ENCODE peak calls at places on chromosomes 1 and 21, in four cellular contexts. A is activated CD8-positive, alpha-beta memory T cell treated with anti-CD3 and anti-CD28 coated beads, Interleukin-2, amount 50 U/mL, for 4 hours; F is AG04450; T is T1000. N is an unnamed sample.

GRCh38 chr1:36843027-36843426 is 191.3 kb downstream of the GRIK3 start:
- DNase-seq in A (no peak), F (no peak), T (no peak), N (no peak)

GRCh38 chr1:9400425-9401079 is 107.9 kb downstream of the SPSB1 start:
- DNase-seq in A (no peak), F (no peak), T (no peak), N (peak)

GRCh38 chr1:182588460-182589396 is at the start of gene RNASEL:
- DNase-seq in A (peak), F (peak), T (no peak), N (peak)

GRCh38 chr1:216054593-216054992 is 368.7 kb downstream of the USH2A start:
- DNase-seq in A (no peak), F (no peak), T (no peak), N (no peak)

GRCh38 chr1:107525146-107525545 is 384.3 kb downstream of the NTNG1 start:
- DNase-seq in A (no peak), F (no peak), T (no peak), N (no peak)

GRCh38 chr1:77438239-77438913 is 156.6 kb downstream of the AK5 start:
- DNase-seq in A (no peak), F (peak), T (no peak), N (peak)

GRCh38 chr1:206581571-206581981 is 30.7 kb downstream of the EIF2D start:
- DNase-seq in A (peak), F (no peak), T (no peak), N (no peak)

GRCh38 chr1:202397256-202397655 is 48.8 kb downstream of the PPP1R12B start:
- DNase-seq in A (no peak), F (no peak), T (no peak), N (no peak)

GRCh38 chr1:203077956-203078355 is 7.9 kb downstream of the MYOG start:
- DNase-seq in A (no peak), F (no peak), T (no peak), N (no peak)

GRCh38 chr1:218344814-218345672 is at the start of gene TGFB2:
- DNase-seq in A (no peak), F (no peak), T (no peak), N (peak)

GRCh38 chr1:110196917-110197782 is 13.0 kb upstream of the KCNC4 start:
- DNase-seq in A (peak), F (no peak), T (no peak), N (peak)

GRCh38 chr1:61210435-61211012 is 128.2 kb downstream of the NFIA start:
- DNase-seq in A (no peak), F (no peak), T (no peak), N (no peak)

GRCh38 chr1:226215239-226215638 is 8.2 kb upstream of the MIXL1 start:
- DNase-seq in A (no peak), F (no peak), T (no peak), N (no peak)

GRCh38 chr1:2202008-2202575 is 7.5 kb upstream of the FAAP20 start:
- DNase-seq in A (no peak), F (no peak), T (no peak), N (no peak)

GRCh38 chr1:75970631-75971030 is 38.4 kb upstream of the ASB17 start:
- DNase-seq in A (no peak), F (no peak), T (no peak), N (no peak)

GRCh38 chr21:36806103-36806502 is 107.2 kb downstream of the SIM2 start:
- DNase-seq in A (no peak), F (no peak), T (no peak), N (peak)

GRCh38 chr1:172781513-172782140 is 122.7 kb downstream of the FASLG start:
- DNase-seq in A (no peak), F (no peak), T (no peak), N (peak)

GRCh38 chr1:236888903-236889302 is 93.8 kb downstream of the MTR start:
- DNase-seq in A (no peak), F (no peak), T (no peak), N (no peak)

GRCh38 chr1:226875641-226876295 is 5.4 kb downstream of the PSEN2 start:
- DNase-seq in A (no peak), F (no peak), T (no peak), N (no peak)

GRCh38 chr1:75097686-75098085 is 36.5 kb upstream of the LHX8 start:
- DNase-seq in A (no peak), F (no peak), T (peak), N (no peak)

GRCh38 chr1:234611799-234612351 is 1.9 kb upstream of the IRF2BP2 start:
- DNase-seq in A (peak), F (no peak), T (no peak), N (no peak)

GRCh38 chr1:41255978-41256377 is 13.9 kb upstream of the SCMH1 start:
- DNase-seq in A (no peak), F (no peak), T (no peak), N (no peak)

GRCh38 chr1:203159844-203160243 is 15.8 kb downstream of the MYBPH start:
- DNase-seq in A (no peak), F (no peak), T (no peak), N (no peak)

GRCh38 chr1:6241887-6242740 is 1.9 kb upstream of the HES3 start:
- DNase-seq in A (no peak), F (no peak), T (no peak), N (no peak)

GRCh38 chr21:34661848-34662247 is 6.9 kb upstream of the CLIC6 start:
- DNase-seq in A (no peak), F (no peak), T (no peak), N (no peak)